ENCODE peak calls at places on chromosomes 16 and 17, in seven cellular contexts. One of them, this sample, is unnamed. For H3K36me3, the result is how much of the 10 kb centered on the place peaks cover.

GRCh38 chr16:71840052-71840451 is 5.7 kb upstream of the ATXN1L start:
- DNase-seq in CD8-positive, alpha-beta T cell: no peak
- DNase-seq in fibroblast of lung: peak
- DNase-seq in neural progenitor cell: no peak
- DNase-seq in testis: no peak
- DNase-seq in mucosa of descending colon: no peak
- DNase-seq in tibial nerve: no peak
- DNase-seq in this sample: no peak

GRCh38 chr16:57609541-57610401 is 18.7 kb upstream of the ADGRG1 start:
- DNase-seq in CD8-positive, alpha-beta T cell: peak
- DNase-seq in fibroblast of lung: peak
- DNase-seq in neural progenitor cell: no peak
- DNase-seq in testis: peak
- DNase-seq in mucosa of descending colon: peak
- DNase-seq in tibial nerve: no peak
- DNase-seq in this sample: no peak

GRCh38 chr17:6682339-6682738 is 30.8 kb downstream of the C17orf100 start:
- DNase-seq in CD8-positive, alpha-beta T cell: no peak
- DNase-seq in fibroblast of lung: no peak
- DNase-seq in neural progenitor cell: no peak
- DNase-seq in testis: no peak
- DNase-seq in mucosa of descending colon: no peak
- DNase-seq in tibial nerve: no peak
- DNase-seq in this sample: no peak

GRCh38 chr17:61366715-61367413 is 32.8 kb upstream of the TBX2 start:
- DNase-seq in CD8-positive, alpha-beta T cell: no peak
- DNase-seq in fibroblast of lung: no peak
- DNase-seq in neural progenitor cell: no peak
- DNase-seq in testis: no peak
- DNase-seq in mucosa of descending colon: no peak
- DNase-seq in tibial nerve: no peak
- DNase-seq in this sample: no peak

GRCh38 chr16:75820672-75821071 is 94.4 kb upstream of the CPHXL start:
- DNase-seq in CD8-positive, alpha-beta T cell: no peak
- DNase-seq in fibroblast of lung: no peak
- DNase-seq in neural progenitor cell: no peak
- DNase-seq in testis: no peak
- DNase-seq in mucosa of descending colon: no peak
- DNase-seq in tibial nerve: no peak
- DNase-seq in this sample: no peak

GRCh38 chr16:31243734-31244670 is 15.8 kb upstream of the ITGAM start:
- DNase-seq in CD8-positive, alpha-beta T cell: no peak
- DNase-seq in fibroblast of lung: no peak
- DNase-seq in neural progenitor cell: no peak
- DNase-seq in testis: no peak
- DNase-seq in mucosa of descending colon: no peak
- DNase-seq in tibial nerve: no peak
- DNase-seq in this sample: no peak

GRCh38 chr17:50922107-50922506 is 56.0 kb upstream of the TOB1 start:
- DNase-seq in CD8-positive, alpha-beta T cell: no peak
- DNase-seq in fibroblast of lung: no peak
- DNase-seq in neural progenitor cell: no peak
- DNase-seq in testis: no peak
- DNase-seq in mucosa of descending colon: no peak
- DNase-seq in tibial nerve: no peak
- DNase-seq in this sample: no peak

GRCh38 chr16:70646260-70647241 is at the start of gene IL34:
- DNase-seq in CD8-positive, alpha-beta T cell: no peak
- DNase-seq in fibroblast of lung: peak
- DNase-seq in neural progenitor cell: no peak
- DNase-seq in testis: peak
- DNase-seq in mucosa of descending colon: no peak
- DNase-seq in tibial nerve: no peak
- DNase-seq in this sample: no peak

GRCh38 chr16:18932243-18932997 is 6.2 kb upstream of the SMG1 start:
- DNase-seq in CD8-positive, alpha-beta T cell: no peak
- DNase-seq in fibroblast of lung: peak
- DNase-seq in neural progenitor cell: peak
- DNase-seq in testis: no peak
- DNase-seq in mucosa of descending colon: no peak
- DNase-seq in tibial nerve: no peak
- DNase-seq in this sample: peak

GRCh38 chr16:88599092-88599733 is 29.0 kb downstream of the ZC3H18 start:
- DNase-seq in CD8-positive, alpha-beta T cell: no peak
- DNase-seq in fibroblast of lung: no peak
- DNase-seq in neural progenitor cell: no peak
- DNase-seq in testis: peak
- DNase-seq in mucosa of descending colon: peak
- DNase-seq in tibial nerve: peak
- DNase-seq in this sample: no peak

GRCh38 chr17:7893226-7893880 is 4.8 kb downstream of the CHD3 start:
- DNase-seq in CD8-positive, alpha-beta T cell: no peak
- DNase-seq in fibroblast of lung: peak
- DNase-seq in neural progenitor cell: no peak
- DNase-seq in testis: no peak
- DNase-seq in mucosa of descending colon: no peak
- DNase-seq in tibial nerve: no peak
- DNase-seq in this sample: no peak

GRCh38 chr17:47693667-47694017 is 319 bp upstream of the TBKBP1 start:
- DNase-seq in CD8-positive, alpha-beta T cell: no peak
- DNase-seq in fibroblast of lung: no peak
- DNase-seq in neural progenitor cell: no peak
- DNase-seq in testis: no peak
- DNase-seq in mucosa of descending colon: no peak
- DNase-seq in tibial nerve: no peak
- DNase-seq in this sample: no peak

GRCh38 chr16:71542377-71542776 is 16.2 kb downstream of the CHST4 start:
- DNase-seq in CD8-positive, alpha-beta T cell: peak
- DNase-seq in fibroblast of lung: no peak
- DNase-seq in neural progenitor cell: peak
- DNase-seq in testis: peak
- DNase-seq in mucosa of descending colon: peak
- DNase-seq in tibial nerve: no peak
- DNase-seq in this sample: no peak

GRCh38 chr16:57548424-57548823 is 6.0 kb downstream of the ADGRG5 start:
- DNase-seq in CD8-positive, alpha-beta T cell: no peak
- DNase-seq in fibroblast of lung: no peak
- DNase-seq in neural progenitor cell: no peak
- DNase-seq in testis: no peak
- DNase-seq in mucosa of descending colon: no peak
- DNase-seq in tibial nerve: no peak
- DNase-seq in this sample: no peak

GRCh38 chr16:16004314-16004749 is 54.9 kb downstream of the ABCC1 start:
- DNase-seq in CD8-positive, alpha-beta T cell: no peak
- DNase-seq in fibroblast of lung: peak
- DNase-seq in neural progenitor cell: no peak
- DNase-seq in testis: no peak
- DNase-seq in mucosa of descending colon: no peak
- DNase-seq in tibial nerve: no peak
- DNase-seq in this sample: no peak

GRCh38 chr16:70482624-70483023 is 28.2 kb downstream of the FCSK start:
- DNase-seq in CD8-positive, alpha-beta T cell: no peak
- DNase-seq in fibroblast of lung: peak
- DNase-seq in neural progenitor cell: no peak
- DNase-seq in testis: no peak
- DNase-seq in mucosa of descending colon: no peak
- DNase-seq in tibial nerve: no peak
- DNase-seq in this sample: no peak

GRCh38 chr17:11144358-11145233 is 96.4 kb upstream of the SHISA6 start:
- DNase-seq in CD8-positive, alpha-beta T cell: no peak
- DNase-seq in fibroblast of lung: no peak
- DNase-seq in neural progenitor cell: peak
- DNase-seq in testis: peak
- DNase-seq in mucosa of descending colon: peak
- DNase-seq in tibial nerve: no peak
- DNase-seq in this sample: peak

GRCh38 chr17:82031885-82032627 is 578 bp downstream of the RAC3 start:
- DNase-seq in CD8-positive, alpha-beta T cell: no peak
- DNase-seq in fibroblast of lung: no peak
- DNase-seq in neural progenitor cell: peak
- DNase-seq in testis: no peak
- DNase-seq in mucosa of descending colon: peak
- DNase-seq in tibial nerve: no peak
- DNase-seq in this sample: no peak

GRCh38 chr17:80455328-80455710 is 21.1 kb downstream of the NPTX1 start:
- DNase-seq in CD8-positive, alpha-beta T cell: no peak
- DNase-seq in fibroblast of lung: peak
- DNase-seq in neural progenitor cell: peak
- DNase-seq in testis: peak
- DNase-seq in mucosa of descending colon: no peak
- DNase-seq in tibial nerve: peak
- DNase-seq in this sample: no peak

GRCh38 chr17:37838276-37838675 is 85.9 kb upstream of the TBC1D3K start:
- DNase-seq in CD8-positive, alpha-beta T cell: no peak
- DNase-seq in fibroblast of lung: no peak
- DNase-seq in neural progenitor cell: no peak
- DNase-seq in testis: no peak
- DNase-seq in mucosa of descending colon: no peak
- DNase-seq in tibial nerve: no peak
- DNase-seq in this sample: no peak

GRCh38 chr17:48611213-48611612 is 396 bp upstream of the HOXB7 start:
- DNase-seq in CD8-positive, alpha-beta T cell: no peak
- DNase-seq in fibroblast of lung: no peak
- DNase-seq in neural progenitor cell: no peak
- DNase-seq in testis: no peak
- DNase-seq in mucosa of descending colon: peak
- DNase-seq in tibial nerve: no peak
- DNase-seq in this sample: no peak

GRCh38 chr16:3857189-3858013 is 23.1 kb downstream of the CREBBP start:
- DNase-seq in CD8-positive, alpha-beta T cell: no peak
- DNase-seq in fibroblast of lung: peak
- DNase-seq in neural progenitor cell: no peak
- DNase-seq in testis: no peak
- DNase-seq in mucosa of descending colon: peak
- DNase-seq in tibial nerve: no peak
- DNase-seq in this sample: no peak

GRCh38 chr16:3861808-3862451 is 18.6 kb downstream of the CREBBP start:
- DNase-seq in CD8-positive, alpha-beta T cell: no peak
- DNase-seq in fibroblast of lung: peak
- DNase-seq in neural progenitor cell: peak
- DNase-seq in testis: no peak
- DNase-seq in mucosa of descending colon: no peak
- DNase-seq in tibial nerve: no peak
- DNase-seq in this sample: no peak

GRCh38 chr16:3856367-3857141 is 24.0 kb downstream of the CREBBP start:
- DNase-seq in CD8-positive, alpha-beta T cell: no peak
- DNase-seq in fibroblast of lung: no peak
- DNase-seq in neural progenitor cell: peak
- DNase-seq in testis: no peak
- DNase-seq in mucosa of descending colon: no peak
- DNase-seq in tibial nerve: no peak
- DNase-seq in this sample: no peak

GRCh38 chr16:3859875-3860274 is 20.6 kb downstream of the CREBBP start:
- DNase-seq in CD8-positive, alpha-beta T cell: no peak
- DNase-seq in fibroblast of lung: no peak
- DNase-seq in neural progenitor cell: no peak
- DNase-seq in testis: no peak
- DNase-seq in mucosa of descending colon: no peak
- DNase-seq in tibial nerve: no peak
- DNase-seq in this sample: no peak

DNA sequence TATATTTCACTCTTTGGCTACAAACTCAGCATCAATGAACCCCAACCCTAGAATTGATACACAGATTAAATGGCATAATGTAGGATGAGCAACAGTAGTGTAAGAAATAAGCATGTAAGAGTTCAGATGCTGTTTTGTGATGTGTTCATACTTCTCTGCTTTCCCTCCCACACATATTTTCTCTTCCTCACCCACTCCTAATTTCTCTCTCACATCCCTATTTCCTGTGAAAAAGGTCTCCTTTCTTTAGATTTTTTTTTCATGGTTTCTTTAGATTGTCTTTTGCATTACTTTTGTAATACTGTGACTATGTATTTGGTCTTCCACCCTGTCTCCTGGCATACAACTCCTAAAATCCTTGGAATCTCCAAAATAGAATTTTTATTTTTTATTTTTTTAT is 21.7 kb downstream of the CREBBP start:
- DNase-seq in CD8-positive, alpha-beta T cell: no peak
- DNase-seq in fibroblast of lung: no peak
- DNase-seq in neural progenitor cell: no peak
- DNase-seq in testis: no peak
- DNase-seq in mucosa of descending colon: no peak
- DNase-seq in tibial nerve: no peak
- DNase-seq in this sample: no peak
- TF ChIP-seq CTCF in CD8-positive, alpha-beta T cell: no peak
- TF ChIP-seq CTCF in fibroblast of lung: no peak
- TF ChIP-seq CTCF in neural progenitor cell: no peak
- TF ChIP-seq CTCF in testis: no peak
- TF ChIP-seq CTCF in mucosa of descending colon: no peak
- TF ChIP-seq CTCF in tibial nerve: no peak
- TF ChIP-seq CTCF in this sample: no peak

DNA sequence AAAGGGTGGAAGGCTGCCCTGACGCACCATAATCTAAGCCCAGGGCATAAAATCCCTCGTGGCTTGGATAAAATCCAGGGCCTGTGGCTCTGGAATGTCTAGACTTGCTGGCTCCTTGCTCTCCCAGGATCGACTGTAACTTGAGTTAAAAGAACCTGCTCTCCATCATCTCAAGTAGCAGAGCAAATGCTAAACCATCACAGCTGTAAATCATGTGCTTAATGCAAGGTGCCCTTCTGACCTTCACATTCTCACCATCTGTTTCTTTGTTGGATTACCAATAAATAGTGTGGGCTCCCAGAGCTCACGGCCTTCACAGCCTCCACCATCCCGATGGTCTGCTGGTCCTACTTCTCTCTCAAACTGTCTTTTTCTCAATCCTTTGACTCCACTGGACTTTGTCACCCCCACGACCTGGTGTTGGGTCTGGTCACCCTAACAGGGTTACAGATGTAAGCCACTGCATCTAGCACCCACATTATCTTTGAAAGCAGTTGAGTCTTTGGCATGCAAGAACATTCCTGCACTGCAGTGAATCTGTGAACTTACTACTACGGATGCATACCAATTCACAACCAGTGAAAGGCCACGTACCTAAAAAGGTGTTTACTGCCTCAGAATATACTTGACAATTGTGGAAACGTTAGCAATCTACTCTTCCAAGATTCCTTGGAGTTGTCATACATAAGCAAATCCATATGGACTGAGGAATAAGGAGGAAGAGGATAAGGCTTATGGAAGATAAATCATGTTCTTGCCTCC is 15.3 kb downstream of the RSL1D1 start:
- DNase-seq in CD8-positive, alpha-beta T cell: no peak
- DNase-seq in fibroblast of lung: peak
- DNase-seq in neural progenitor cell: no peak
- DNase-seq in testis: no peak
- DNase-seq in mucosa of descending colon: no peak
- DNase-seq in tibial nerve: no peak
- DNase-seq in this sample: no peak
- H3K36me3 ChIP-seq in CD8-positive, alpha-beta T cell: under half
- H3K36me3 ChIP-seq in fibroblast of lung: under half
- H3K36me3 ChIP-seq in neural progenitor cell: under half
- H3K36me3 ChIP-seq in testis: under half
- H3K36me3 ChIP-seq in mucosa of descending colon: under half
- H3K36me3 ChIP-seq in tibial nerve: under half
- H3K36me3 ChIP-seq in this sample: under half

GRCh38 chr17:31371511-31372097 is 19.9 kb upstream of the RAB11FIP4 start:
- DNase-seq in CD8-positive, alpha-beta T cell: no peak
- DNase-seq in fibroblast of lung: peak
- DNase-seq in neural progenitor cell: no peak
- DNase-seq in testis: no peak
- DNase-seq in mucosa of descending colon: no peak
- DNase-seq in tibial nerve: no peak
- DNase-seq in this sample: no peak
- H3K4me3 ChIP-seq in CD8-positive, alpha-beta T cell: no peak
- H3K4me3 ChIP-seq in fibroblast of lung: no peak
- H3K4me3 ChIP-seq in neural progenitor cell: no peak
- H3K4me3 ChIP-seq in testis: no peak
- H3K4me3 ChIP-seq in mucosa of descending colon: no peak
- H3K4me3 ChIP-seq in tibial nerve: no peak
- H3K4me3 ChIP-seq in this sample: no peak

GRCh38 chr17:77256710-77257109 is 115.9 kb downstream of the SEC14L1 start:
- DNase-seq in CD8-positive, alpha-beta T cell: no peak
- DNase-seq in fibroblast of lung: no peak
- DNase-seq in neural progenitor cell: no peak
- DNase-seq in testis: no peak
- DNase-seq in mucosa of descending colon: no peak
- DNase-seq in tibial nerve: no peak
- DNase-seq in this sample: no peak
- TF ChIP-seq CTCF in CD8-positive, alpha-beta T cell: no peak
- TF ChIP-seq CTCF in fibroblast of lung: no peak
- TF ChIP-seq CTCF in neural progenitor cell: no peak
- TF ChIP-seq CTCF in testis: no peak
- TF ChIP-seq CTCF in mucosa of descending colon: no peak
- TF ChIP-seq CTCF in tibial nerve: no peak
- TF ChIP-seq CTCF in this sample: peak